ENCODE peak calls at places on chromosomes 3 and 15, in six cellular contexts. K is K562; M is thyroid gland; C is CD8-positive, alpha-beta memory T cell; X is heart left ventricle; I is cardiac muscle cell. R is an unnamed sample.

GRCh38 chr15:38600241-38600640 is 35.6 kb upstream of the RASGRP1 start:
- DNase-seq in C (no peak), X (no peak), K (no peak), M (no peak), I (no peak), R (peak; percentile 7)

GRCh38 chr15:41585140-41586047 is 26.4 kb downstream of the TYRO3 start:
- DNase-seq in K (no peak), C (peak; percentile 26), M (peak; percentile 53), I (peak; percentile 66), X (peak; percentile 64), R (no peak)

GRCh38 chr3:186425788-186426730 is 64.0 kb upstream of the DGKG start:
- DNase-seq in C (no peak), X (no peak), M (no peak), K (no peak), I (peak; percentile 51), R (peak; percentile 14)

GRCh38 chr3:188491276-188491687 is 337.3 kb downstream of the LPP start:
- DNase-seq in X (no peak), M (no peak), K (no peak), I (no peak), C (no peak), R (no peak)

GRCh38 chr15:49199666-49200065 is 29.6 kb downstream of the GALK2 start:
- DNase-seq in M (no peak), I (peak; percentile 7), K (no peak), X (no peak), C (no peak), R (no peak)

GRCh38 chr3:125585595-125586223 is 9.6 kb downstream of the OSBPL11 start:
- DNase-seq in K (peak; percentile 40), X (no peak), C (peak; percentile 28), I (peak; percentile 88), M (peak; percentile 59), R (peak; percentile 51)

GRCh38 chr15:60614862-60615771 is 136.2 kb upstream of the ICE2 start:
- DNase-seq in M (no peak), X (no peak), K (peak; percentile 70), C (no peak), I (no peak), R (peak; percentile 55)

GRCh38 chr15:31083394-31083790 is 18.1 kb downstream of the TRPM1 start:
- DNase-seq in K (no peak), M (peak; percentile 49), C (no peak), X (no peak), I (no peak), R (no peak)

GRCh38 chr3:71076361-71076997 is 507.0 kb downstream of the FOXP1 start:
- DNase-seq in I (peak; percentile 49), C (no peak), X (no peak), M (no peak), K (no peak), R (no peak)

GRCh38 chr15:27454281-27455060 is 483.5 kb downstream of the GABRG3 start:
- DNase-seq in M (no peak), X (no peak), C (no peak), K (peak; percentile 66), I (peak; percentile 32), R (no peak)

GRCh38 chr3:10182950-10183349 is 18.2 kb downstream of the IRAK2 start:
- DNase-seq in I (no peak), X (no peak), K (no peak), M (no peak), C (no peak), R (no peak)

GRCh38 chr15:75037685-75038084 is 14.3 kb downstream of the PPCDC start:
- DNase-seq in C (no peak), I (no peak), X (no peak), K (no peak), M (no peak), R (no peak)

GRCh38 chr3:104273046-104273649 is 1093.6 kb upstream of the ALCAM start:
- DNase-seq in M (no peak), X (no peak), C (no peak), I (peak; percentile 48), K (no peak), R (no peak)

GRCh38 chr3:69012836-69013255 is 638 bp downstream of the EOGT start:
- DNase-seq in M (peak; percentile 61), C (no peak), I (peak; percentile 66), X (peak; percentile 71), K (peak; percentile 55), R (peak; percentile 52)

GRCh38 chr3:43286115-43286885 is at the start of gene SNRK:
- DNase-seq in K (peak; percentile 99), I (peak; percentile 80), X (peak; percentile 97), C (peak; percentile 94), M (peak; percentile 83), R (peak; percentile 88)

GRCh38 chr15:72358532-72359180 is 17.2 kb downstream of the HEXA start:
- DNase-seq in I (peak; percentile 83), M (peak; percentile 28), X (peak; percentile 66), C (no peak), K (peak; percentile 20), R (no peak)

GRCh38 chr15:63736287-63736686 is 97.5 kb downstream of the HERC1 start:
- DNase-seq in C (no peak), I (no peak), M (no peak), X (no peak), K (no peak), R (no peak)

GRCh38 chr3:183148056-183148455 is 14.5 kb downstream of the LAMP3 start:
- DNase-seq in K (no peak), I (peak; percentile 73), M (no peak), C (no peak), X (no peak), R (no peak)

GRCh38 chr15:47551079-47551478 is 166.2 kb upstream of the SEMA6D start:
- DNase-seq in I (no peak), X (no peak), M (no peak), K (no peak), C (no peak), R (peak; percentile 62)

GRCh38 chr3:131394400-131394799 is 12.8 kb downstream of the NUDT16 start:
- DNase-seq in M (no peak), I (no peak), K (no peak), C (no peak), X (no peak), R (no peak)

GRCh38 chr3:124486324-124486723 is 243.9 kb upstream of the UMPS start:
- DNase-seq in I (no peak), M (no peak), X (no peak), C (no peak), K (no peak), R (peak; percentile 20)

GRCh38 chr3:114624047-114624445 is 330.2 kb downstream of the TIGIT start:
- DNase-seq in I (peak; percentile 77), K (no peak), M (peak; percentile 81), C (no peak), X (peak; percentile 51), R (no peak)

GRCh38 chr3:151146071-151146730 is 56.8 kb downstream of the GPR171 start:
- DNase-seq in K (peak; percentile 58), X (peak; percentile 72), C (peak; percentile 47), M (peak; percentile 72), I (peak; percentile 82), R (peak; percentile 63)

GRCh38 chr3:120495809-120496208 is 45.0 kb upstream of the FSTL1 start:
- DNase-seq in C (no peak), K (no peak), M (no peak), I (no peak), X (no peak), R (no peak)

GRCh38 chr15:47990821-47991220 is 130.0 kb upstream of the SLC24A5 start:
- DNase-seq in I (no peak), C (no peak), X (no peak), K (no peak), M (no peak), R (no peak)

GRCh38 chr3:99920530-99921376 is 103.1 kb downstream of the CMSS1 start:
- DNase-seq in X (peak; percentile 70), C (no peak), K (peak; percentile 34), M (peak; percentile 15), I (peak; percentile 65), R (peak; percentile 87)

GRCh38 chr3:94226058-94226457 is 163.2 kb downstream of the NSUN3 start:
- DNase-seq in X (no peak), I (peak; percentile 30), K (no peak), C (no peak), M (no peak), R (no peak)

GRCh38 chr3:123409443-123410148 is 39.3 kb downstream of the ADCY5 start:
- DNase-seq in K (no peak), X (no peak), C (no peak), I (no peak), M (no peak), R (no peak)

GRCh38 chr3:123405936-123406510 is 42.9 kb downstream of the ADCY5 start:
- DNase-seq in X (peak; percentile 24), K (no peak), M (no peak), C (no peak), I (no peak), R (no peak)

GRCh38 chr3:123405021-123405420 is 43.9 kb downstream of the ADCY5 start:
- DNase-seq in M (no peak), I (no peak), X (peak; percentile 55), C (no peak), K (no peak), R (no peak)

GRCh38 chr3:123404391-123404790 is 44.5 kb downstream of the ADCY5 start:
- DNase-seq in M (no peak), X (peak; percentile 7), K (no peak), C (no peak), I (no peak), R (no peak)

GRCh38 chr3:123406598-123406997 is 42.3 kb downstream of the ADCY5 start:
- DNase-seq in M (peak; percentile 77), X (peak; percentile 80), K (no peak), C (no peak), I (no peak), R (no peak)
- H3K27ac ChIP-seq in M (no peak overlapping the region), X (peak overlapping the region; percentile 89), K (no peak overlapping the region), C (no peak overlapping the region), I (peak overlapping the region; percentile 48), R (no peak overlapping the region)

GRCh38 chr15:89625716-89626115 is 29.6 kb downstream of the KIF7 start:
- DNase-seq in X (no peak), M (no peak), I (no peak), C (no peak), K (peak; percentile 4), R (no peak)
- H3K27me3 ChIP-seq in X (no peaks in the 10 kb centered on the region), M (no peaks in the 10 kb centered on the region), I (no peaks in the 10 kb centered on the region), C (no peaks in the 10 kb centered on the region), K (no peaks in the 10 kb centered on the region), R (no peaks in the 10 kb centered on the region)

GRCh38 chr15:44501768-44502366 is 35.1 kb upstream of the EIF3J start:
- DNase-seq in K (peak; percentile 43), C (peak; percentile 21), M (no peak), I (peak; percentile 62), X (no peak), R (no peak)

GRCh38 chr15:44495562-44495961 is 41.4 kb upstream of the EIF3J start:
- DNase-seq in K (no peak), M (no peak), C (no peak), I (no peak), X (no peak), R (no peak)

DNA sequence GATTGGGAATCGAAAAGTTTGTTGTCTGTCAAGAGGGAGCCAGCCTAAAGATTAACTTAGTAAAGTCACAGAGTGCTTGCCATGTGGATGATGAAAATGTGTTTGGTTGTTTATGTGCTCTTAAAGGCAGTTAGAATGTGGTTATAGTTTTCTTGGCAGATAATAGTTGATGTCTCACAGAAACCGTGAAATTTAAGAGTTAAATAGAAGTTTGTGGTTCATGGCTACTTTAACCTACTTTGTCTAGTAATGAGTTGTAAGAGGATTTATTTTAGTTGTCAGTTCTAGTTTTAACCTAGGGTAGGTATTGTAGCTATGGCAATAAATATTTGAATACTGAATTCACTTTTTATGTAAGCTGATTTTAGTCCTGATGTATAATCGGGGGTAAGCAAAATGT is 36.4 kb upstream of the EIF3J start:
- DNase-seq in K (no peak), X (no peak), C (no peak), M (no peak), I (no peak), R (no peak)
- H3K36me3 ChIP-seq in K (peaks cover 89% of the 10 kb centered on the region), X (peaks cover 77% of the 10 kb centered on the region), C (peaks cover 8% of the 10 kb centered on the region), M (no peaks in the 10 kb centered on the region), I (peaks cover 54% of the 10 kb centered on the region), R (peaks cover 70% of the 10 kb centered on the region)

GRCh38 chr3:73727854-73728253 is 103.1 kb upstream of the PDZRN3 start:
- DNase-seq in I (no peak), M (no peak), K (no peak), X (no peak), C (no peak), R (no peak)
- H3K27ac ChIP-seq in I (peak overlapping the region; percentile 61), M (no peak overlapping the region), K (no peak overlapping the region), X (no peak overlapping the region), C (no peak overlapping the region), R (peak overlapping the region; percentile 38)